ENCODE peak calls at places on chromosomes 16 and 17, in six cellular contexts. R is HFFc6, C is stomach, Q is A549, O is endothelial cell, K is cardiac fibroblast. S is an unnamed sample.

GRCh38 chr17:17079336-17079735 is 37.1 kb downstream of the MPRIP start:
- DNase-seq in C (no peak), K (no peak), Q (no peak), R (no peak), O (no peak), S (no peak)

GRCh38 chr16:88468289-88469129 is 15.4 kb downstream of the ZFPM1 start:
- DNase-seq in R (no peak), C (peak), K (no peak), Q (peak), O (peak), S (peak)

GRCh38 chr17:2996208-2996855 is 67.1 kb downstream of the OR1D5 start:
- DNase-seq in Q (no peak), K (peak), C (peak), R (no peak), O (no peak), S (no peak)

GRCh38 chr16:62913333-62913732 is 877.1 kb upstream of the CDH8 start:
- DNase-seq in C (no peak), Q (no peak), K (no peak), R (no peak), O (no peak), S (no peak)

GRCh38 chr17:42421479-42422332 is 1.4 kb downstream of the CAVIN1 start:
- DNase-seq in C (peak), O (no peak), Q (no peak), R (peak), K (peak), S (no peak)

GRCh38 chr17:37742114-37742761 is 2.6 kb downstream of the HNF1B start:
- DNase-seq in R (no peak), O (peak), Q (peak), C (peak), K (no peak), S (no peak)

GRCh38 chr17:10683853-10684252 is 13.5 kb downstream of the SCO1 start:
- DNase-seq in R (peak), O (no peak), K (peak), C (no peak), Q (peak), S (no peak)

GRCh38 chr16:8855972-8856371 is 12.8 kb downstream of the CARHSP1 start:
- DNase-seq in Q (no peak), C (no peak), O (no peak), K (no peak), R (no peak), S (no peak)

GRCh38 chr17:36867716-36868115 is 69.6 kb upstream of the LHX1 start:
- DNase-seq in O (no peak), C (no peak), R (no peak), Q (no peak), K (no peak), S (no peak)

GRCh38 chr17:3594056-3594810 is 15.0 kb downstream of the TRPV1 start:
- DNase-seq in R (no peak), K (peak), O (no peak), Q (no peak), C (no peak), S (no peak)

GRCh38 chr17:51057534-51057933 is 63.1 kb downstream of the SPAG9 start:
- DNase-seq in C (no peak), O (no peak), K (no peak), R (no peak), Q (no peak), S (no peak)

GRCh38 chr17:47135235-47135634 is 53.9 kb downstream of the CDC27 start:
- DNase-seq in C (no peak), Q (no peak), O (no peak), R (no peak), K (no peak), S (no peak)

DNA sequence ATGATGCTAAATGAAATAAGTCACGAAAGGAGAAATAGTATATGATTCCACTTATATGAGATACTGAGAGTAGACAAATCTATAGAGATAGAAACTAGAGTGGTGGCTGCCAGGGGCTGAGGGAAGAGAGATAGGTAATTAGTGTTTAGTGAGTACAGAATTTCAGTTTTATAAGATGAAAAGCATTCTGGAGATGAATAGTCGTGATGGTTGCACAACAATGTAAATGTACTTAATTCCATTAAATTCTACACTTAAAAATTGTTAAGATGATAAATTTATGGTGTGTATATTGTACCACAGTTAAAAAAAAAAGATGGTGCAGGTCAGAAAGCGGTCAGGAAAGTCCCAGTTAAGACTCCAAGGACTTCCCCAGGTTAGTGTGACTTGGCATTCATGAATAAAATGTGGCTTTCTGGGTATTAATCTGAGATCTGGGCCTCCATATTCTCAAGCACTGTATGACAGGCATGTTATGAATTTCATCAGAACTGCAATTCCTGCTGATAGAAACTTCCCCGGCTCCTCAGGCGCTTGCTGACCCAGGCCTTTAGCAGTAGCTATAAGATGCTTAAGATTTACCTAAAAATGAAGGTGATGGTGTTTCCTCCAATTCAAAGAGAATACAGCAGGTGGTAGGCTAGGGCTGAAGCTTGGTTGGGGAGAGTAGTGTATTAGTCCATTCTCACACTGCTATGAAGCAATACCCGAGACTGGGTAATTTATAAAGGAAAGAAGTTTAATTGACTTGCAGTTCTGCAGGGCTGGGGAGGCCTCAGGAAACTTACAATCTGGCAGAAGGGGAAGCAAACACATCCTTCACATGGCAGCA is 115.3 kb upstream of the SOX9 start:
- DNase-seq in O (no peak), R (no peak), C (no peak), K (no peak), Q (no peak), S (no peak)
- TF ChIP-seq CTCF in O (no peak), R (no peak), C (no peak), K (no peak), Q (no peak), S (no peak)

DNA sequence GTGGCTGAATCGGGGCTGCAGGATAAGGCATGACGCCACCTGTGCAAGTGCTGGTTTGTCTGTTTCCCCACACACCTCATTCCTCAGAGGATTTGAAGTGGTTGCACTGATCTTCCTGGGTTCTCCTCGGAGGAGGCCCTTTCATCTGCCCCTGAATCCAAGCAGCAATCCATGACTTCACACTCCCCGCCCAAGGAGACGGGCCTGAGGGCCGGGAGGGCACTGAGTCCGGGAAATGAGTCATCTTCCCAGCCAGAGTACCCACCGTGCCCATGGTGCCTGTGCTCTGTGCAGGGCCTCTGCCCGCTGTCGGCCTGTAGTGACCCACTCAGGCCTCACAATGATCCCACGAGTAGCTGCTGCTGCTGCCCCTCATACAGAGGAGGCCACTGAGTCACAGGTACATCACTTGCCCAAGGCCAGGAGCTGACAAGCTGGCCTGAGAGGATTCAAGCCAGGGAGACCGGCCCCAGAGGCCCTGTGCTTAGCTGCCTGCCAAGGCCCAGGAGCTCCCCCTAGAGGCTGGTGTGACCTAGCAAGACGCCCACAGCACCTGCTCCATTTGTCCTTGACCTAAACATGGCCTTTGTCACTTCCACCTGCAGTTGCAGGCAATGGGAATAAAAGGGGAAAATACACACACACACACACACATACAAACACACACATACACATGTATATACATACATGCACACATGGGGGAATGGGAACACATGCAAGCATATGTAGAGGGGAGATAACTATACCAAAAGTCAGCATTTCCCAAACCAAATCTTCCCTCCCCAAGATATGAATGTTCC is 240.0 kb downstream of the C16orf95 start:
- DNase-seq in K (peak), Q (peak), C (peak), R (peak), O (peak), S (no peak)
- TF ChIP-seq CTCF in K (peak), Q (peak), C (no peak), R (peak), O (peak), S (peak)

GRCh38 chr17:57868775-57869598 is 19.1 kb upstream of the MRPS23 start:
- DNase-seq in C (no peak), Q (no peak), K (no peak), R (no peak), O (no peak), S (no peak)

GRCh38 chr17:57866723-57867122 is 16.9 kb upstream of the MRPS23 start:
- DNase-seq in Q (no peak), C (no peak), R (no peak), O (no peak), K (no peak), S (no peak)

GRCh38 chr17:57867126-57867525 is 17.3 kb upstream of the MRPS23 start:
- DNase-seq in R (no peak), Q (no peak), O (no peak), C (no peak), K (no peak), S (no peak)

GRCh38 chr17:57869599-57870282 is 19.9 kb upstream of the MRPS23 start:
- DNase-seq in O (no peak), K (peak), C (no peak), Q (peak), R (peak), S (peak)

GRCh38 chr17:57868007-57868774 is 18.3 kb upstream of the MRPS23 start:
- DNase-seq in Q (peak), R (peak), K (peak), C (peak), O (no peak), S (peak)
- TF ChIP-seq CTCF in Q (peak), R (peak), K (peak), C (no peak), O (no peak), S (peak)

GRCh38 chr16:24539850-24540484 is 601 bp downstream of the RBBP6 start:
- DNase-seq in Q (no peak), K (no peak), O (peak), C (peak), R (no peak), S (no peak)
- TF ChIP-seq CTCF in Q (no peak), K (no peak), O (no peak), C (no peak), R (no peak), S (no peak)

DNA sequence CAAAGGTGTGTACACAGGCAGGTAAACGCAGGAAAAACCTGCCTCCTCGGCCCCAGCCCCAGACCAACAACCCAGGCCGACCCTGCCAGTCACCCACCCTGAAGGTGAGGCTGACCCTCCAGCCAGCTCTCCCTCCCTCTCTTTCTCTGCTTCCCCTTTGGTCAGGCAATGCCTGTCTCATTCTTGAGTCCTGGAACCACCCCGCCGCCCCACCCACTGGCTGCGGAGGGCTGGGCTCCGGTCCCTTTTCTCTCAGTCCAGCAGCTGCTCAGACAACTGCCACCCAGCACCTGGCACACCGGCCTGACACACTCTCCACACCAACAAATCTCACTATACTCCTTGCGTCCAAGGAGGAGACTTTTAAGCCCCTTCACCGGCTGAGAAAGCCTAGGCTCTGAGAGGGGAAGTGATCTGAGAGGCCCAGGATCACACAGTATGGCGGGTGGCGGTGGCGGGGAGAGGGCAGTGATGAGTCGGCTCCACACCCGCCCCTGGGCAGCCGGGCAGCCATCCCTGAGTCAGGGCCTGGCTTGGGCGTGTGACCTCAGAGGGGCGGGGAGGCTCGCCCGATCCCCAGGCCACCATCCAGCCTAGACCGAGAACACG is 687 bp downstream of the FLII start:
- DNase-seq in Q (peak), R (peak), C (peak), K (peak), O (peak), S (no peak)
- TF ChIP-seq CTCF in Q (no peak), R (peak), C (no peak), K (no peak), O (no peak), S (no peak)